ENCODE peak calls at places on chromosomes 3 and 15, in six cellular contexts. M is neural crest cell; W is CD4-positive, alpha-beta T cell; J is H9; F is progenitor cell of endocrine pancreas; G is MCF 10A. E is an unnamed sample.

GRCh38 chr3:30293621-30294240 is 312.7 kb upstream of the TGFBR2 start:
- DNase-seq in J (no peak), M (no peak), F (no peak), G (no peak), W (no peak), E (no peak)

GRCh38 chr3:10292505-10293419 is at the start of gene GHRL:
- DNase-seq in W (no peak), M (no peak), F (no peak), G (no peak), J (no peak), E (no peak)

GRCh38 chr3:137642831-137643230 is 121.3 kb upstream of the SOX14 start:
- DNase-seq in W (no peak), J (no peak), F (no peak), G (peak), M (no peak), E (peak)

GRCh38 chr3:20099020-20099539 is 58.8 kb downstream of the KAT2B start:
- DNase-seq in W (no peak), M (no peak), G (no peak), F (no peak), J (no peak), E (no peak)

GRCh38 chr3:193593666-193594025 is 638 bp downstream of the OPA1 start:
- DNase-seq in M (no peak), F (no peak), G (peak), W (peak), J (no peak), E (peak)

GRCh38 chr3:112046599-112046998 is 12.1 kb downstream of the TMPRSS7 start:
- DNase-seq in W (no peak), M (no peak), G (no peak), J (no peak), F (no peak), E (no peak)

GRCh38 chr15:60784855-60785254 is 305.9 kb upstream of the ICE2 start:
- DNase-seq in M (no peak), J (no peak), F (no peak), G (no peak), W (no peak), E (no peak)

GRCh38 chr15:67807836-67808235 is 17.5 kb upstream of the SKOR1 start:
- DNase-seq in J (peak), W (no peak), F (no peak), G (no peak), M (no peak), E (no peak)

GRCh38 chr15:95498956-95499355 is 831.5 kb upstream of the NR2F2 start:
- DNase-seq in J (no peak), W (no peak), G (no peak), M (no peak), F (no peak), E (no peak)

GRCh38 chr3:76842232-76842631 is 197.7 kb upstream of the ROBO2 start:
- DNase-seq in F (no peak), M (no peak), W (no peak), J (no peak), G (no peak), E (no peak)

GRCh38 chr3:3365716-3366115 is 186.2 kb upstream of the CRBN start:
- DNase-seq in G (no peak), F (no peak), W (no peak), M (no peak), J (no peak), E (no peak)

GRCh38 chr3:9750556-9751411 is 1.0 kb downstream of the OGG1 start:
- DNase-seq in F (no peak), W (no peak), M (no peak), G (peak), J (no peak), E (no peak)

GRCh38 chr3:194928183-194928736 is 242.6 kb downstream of the FAM43A start:
- DNase-seq in G (no peak), M (no peak), F (no peak), J (no peak), W (no peak), E (no peak)

DNA sequence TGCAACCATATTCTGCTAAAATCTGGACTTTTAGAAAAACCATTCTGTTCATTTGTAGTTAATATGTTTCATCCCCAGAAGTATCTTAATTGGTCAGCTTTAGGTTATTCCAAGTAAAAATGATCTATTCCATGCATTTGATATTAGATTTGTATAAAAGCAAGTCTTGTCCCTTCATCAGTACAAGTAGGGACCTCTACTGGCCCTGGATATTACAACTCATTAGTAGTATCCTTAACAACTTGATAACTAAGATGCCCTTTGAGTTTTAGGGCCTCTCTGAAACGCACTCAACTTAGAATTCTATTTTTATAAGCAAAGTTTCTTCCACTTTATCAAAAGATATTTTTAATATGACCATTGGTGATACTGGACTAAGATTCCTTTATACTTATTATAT is 25.3 kb upstream of the SELENOT start:
- DNase-seq in M (no peak), F (no peak), G (no peak), W (no peak), J (no peak), E (no peak)
- TF ChIP-seq CTCF in M (no peak), F (no peak), G (no peak), W (no peak), J (peak), E (no peak)

DNA sequence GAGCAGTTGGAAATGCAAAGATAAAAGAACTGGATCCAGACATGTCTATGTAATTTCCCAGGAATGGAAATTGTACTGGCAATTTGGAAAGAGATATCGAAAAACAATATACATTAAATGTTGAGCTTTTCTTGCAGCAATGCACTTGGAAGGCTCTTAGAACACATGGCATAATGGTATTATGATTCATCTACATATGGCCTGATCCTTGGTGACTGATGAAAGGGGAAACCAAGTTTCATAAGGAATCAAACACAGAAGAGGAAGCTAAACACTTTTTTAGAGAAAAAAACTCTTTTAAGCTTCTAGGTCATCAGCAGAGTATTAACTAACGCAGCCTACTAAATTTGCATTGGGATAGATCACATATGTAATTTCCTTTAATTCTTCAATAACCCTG is 12.4 kb upstream of the GREM1 start:
- DNase-seq in F (no peak), M (no peak), J (no peak), G (no peak), W (no peak), E (no peak)
- TF ChIP-seq CTCF in F (no peak), M (no peak), J (no peak), G (no peak), W (no peak), E (no peak)

GRCh38 chr3:56985460-56986327 is 74.8 kb upstream of the SPATA12 start:
- DNase-seq in W (no peak), M (no peak), F (no peak), G (no peak), J (no peak), E (no peak)

GRCh38 chr3:56986347-56986746 is 74.1 kb upstream of the SPATA12 start:
- DNase-seq in G (no peak), W (no peak), F (no peak), J (no peak), M (no peak), E (no peak)

GRCh38 chr3:56988458-56988857 is 72.0 kb upstream of the SPATA12 start:
- DNase-seq in W (no peak), J (no peak), G (no peak), M (no peak), F (no peak), E (no peak)

GRCh38 chr3:56988874-56989433 is 71.5 kb upstream of the SPATA12 start:
- DNase-seq in G (peak), M (peak), W (peak), J (peak), F (peak), E (peak)

DNA sequence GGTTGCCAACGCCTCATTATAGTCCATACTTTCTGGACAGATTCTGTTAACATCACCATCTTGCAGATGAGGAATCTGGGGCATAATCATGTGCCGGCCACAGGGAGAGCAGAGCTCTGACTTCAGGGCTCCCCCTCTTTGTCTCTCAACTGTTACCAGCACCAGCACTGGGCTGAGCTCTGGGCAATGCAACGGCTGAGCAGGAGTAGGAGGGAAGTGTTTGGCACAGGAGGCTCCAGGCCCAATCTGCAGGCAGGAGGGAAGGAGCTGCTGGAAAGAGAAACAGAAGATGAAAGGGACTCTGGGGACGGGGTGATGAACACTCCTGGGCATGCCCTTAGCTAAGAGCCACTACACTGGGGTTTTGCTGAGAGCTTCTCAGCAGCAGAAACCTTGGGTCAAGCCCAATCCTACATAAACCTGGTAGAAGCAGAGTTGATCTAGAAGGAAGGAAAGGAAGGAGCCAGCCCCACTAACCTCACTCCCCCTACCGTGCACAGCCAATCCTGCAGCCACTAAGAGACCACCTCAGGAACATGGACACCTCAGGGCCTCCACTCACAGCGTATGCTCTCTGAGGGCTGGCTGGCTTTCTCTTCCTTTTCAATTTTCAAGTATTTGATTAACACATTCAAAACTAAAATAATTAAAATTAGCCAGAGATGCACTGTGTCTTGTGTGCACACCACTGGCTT is 73.1 kb upstream of the SPATA12 start:
- DNase-seq in G (no peak), W (no peak), J (peak), F (no peak), M (no peak), E (peak)
- TF ChIP-seq CTCF in G (no peak), W (no peak), J (peak), F (peak), M (peak), E (peak)

GRCh38 chr3:132292062-132292461 is 25.1 kb upstream of the ACP3 start:
- DNase-seq in J (no peak), W (no peak), M (no peak), G (no peak), F (no peak), E (no peak)
- TF ChIP-seq CTCF in J (no peak), W (no peak), M (no peak), G (no peak), F (no peak), E (no peak)

GRCh38 chr3:51982838-51983577 is at the start of gene ACY1:
- DNase-seq in J (peak), W (peak), M (peak), F (peak), G (peak), E (peak)

GRCh38 chr3:51982352-51982837 is 940 bp upstream of the ACY1 start:
- DNase-seq in F (no peak), M (no peak), G (peak), W (no peak), J (peak), E (no peak)

GRCh38 chr3:51977449-51978142 is 2.7 kb downstream of the ABHD14A start:
- DNase-seq in M (no peak), G (no peak), F (no peak), W (peak), J (no peak), E (no peak)

GRCh38 chr3:51978143-51978502 is 3.3 kb downstream of the ABHD14A start:
- DNase-seq in W (no peak), G (no peak), J (no peak), F (no peak), M (no peak), E (no peak)

GRCh38 chr3:51980253-51980652 is 3.1 kb upstream of the ACY1 start:
- DNase-seq in W (no peak), M (no peak), J (no peak), F (no peak), G (no peak), E (no peak)
- TF ChIP-seq CTCF in W (no peak), M (no peak), J (no peak), F (no peak), G (no peak), E (no peak)

DNA sequence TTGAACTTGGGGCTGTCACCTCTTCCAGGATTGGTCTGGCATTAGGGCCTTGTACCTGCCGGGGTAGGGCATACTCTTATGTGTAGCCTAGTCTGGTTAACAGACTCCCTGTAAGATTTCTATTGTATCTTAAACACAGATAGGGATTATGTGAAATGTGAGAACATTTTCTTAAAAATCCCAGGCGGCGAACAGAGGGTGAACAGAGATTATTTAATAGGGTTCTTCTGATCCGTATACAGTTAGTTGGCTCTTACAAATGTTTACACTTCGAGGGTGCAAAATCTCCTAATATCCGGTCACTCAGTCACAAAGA is 791 bp downstream of the PLCL2 start:
- DNase-seq in W (peak), G (no peak), F (no peak), J (no peak), M (no peak), E (no peak)
- TF ChIP-seq CTCF in W (no peak), G (no peak), F (no peak), J (no peak), M (no peak), E (no peak)

E was measured in nephron progenitor cell.